ENCODE peak calls at places on chromosomes 6 and 20, in ten cellular contexts. P is GM10248; X is psoas muscle; Y is central memory CD4-positive, alpha-beta T cell; F is activated CD8-positive, alpha-beta memory T cell treated with anti-CD3 and anti-CD28 coated beads, Interleukin-2, amount 10 ng/mL, durations not matched to agents 7 days and 5 days; V is cardiac fibroblast; Q is naive thymus-derived CD4-positive, alpha-beta T cell; R is T-helper 22 cell; D is mesothelial cell of epicardium; B is A549. A is an unnamed sample.

GRCh38 chr6:21295846-21296245 is 297.7 kb upstream of the SOX4 start:
- DNase-seq in R (no peak), Q (no peak), D (no peak), X (no peak), F (no peak), P (no peak), V (no peak), Y (no peak), B (no peak), A (no peak)

GRCh38 chr20:35888659-35889058 is 65.6 kb downstream of the SCAND1 start:
- DNase-seq in V (no peak), D (no peak), B (no peak), X (no peak), R (no peak), F (no peak), Q (no peak), Y (no peak), P (no peak), A (no peak)

GRCh38 chr6:10746915-10747250 is 722 bp upstream of the TMEM14B start:
- DNase-seq in Q (no peak), B (no peak), X (no peak), V (no peak), D (no peak), Y (no peak), F (no peak), P (no peak), R (no peak), A (no peak)

GRCh38 chr6:17574871-17575560 is 25.1 kb upstream of the FAM8A1 start:
- DNase-seq in B (no peak), F (no peak), R (no peak), Y (no peak), V (peak; percentile 84), D (no peak), Q (no peak), P (no peak), X (no peak), A (no peak)

GRCh38 chr6:166955865-166956443 is 396 bp downstream of the RNASET2 start:
- DNase-seq in X (peak; percentile 62), Y (no peak), B (peak; percentile 6), V (no peak), D (no peak), F (no peak), P (no peak), R (no peak), Q (no peak), A (no peak)

GRCh38 chr6:132843316-132844040 is 29.1 kb downstream of the RPS12 start:
- DNase-seq in P (no peak), X (no peak), D (no peak), B (no peak), Q (no peak), Y (no peak), R (no peak), V (no peak), F (no peak), A (no peak)

GRCh38 chr6:78999737-79000136 is 78.3 kb downstream of the PHIP start:
- DNase-seq in B (no peak), Q (no peak), P (no peak), D (no peak), V (peak; percentile 19), Y (no peak), R (no peak), F (no peak), X (no peak), A (no peak)

GRCh38 chr20:63357921-63358905 is 2.9 kb downstream of the CHRNA4 start:
- DNase-seq in F (no peak), R (no peak), D (no peak), P (no peak), V (no peak), B (no peak), X (no peak), Y (no peak), Q (no peak), A (peak; percentile 95)

GRCh38 chr6:39941820-39942219 is 7.6 kb upstream of the MOCS1 start:
- DNase-seq in B (no peak), Q (no peak), P (no peak), X (no peak), V (no peak), Y (no peak), R (no peak), D (no peak), F (no peak), A (no peak)

GRCh38 chr6:158042245-158042798 is 60.7 kb downstream of the SYNJ2 start:
- DNase-seq in X (peak; percentile 93), F (no peak), B (no peak), Q (no peak), D (no peak), Y (no peak), V (peak; percentile 85), P (no peak), R (no peak), A (no peak)

GRCh38 chr20:51411867-51412266 is 130.7 kb downstream of the NFATC2 start:
- DNase-seq in R (no peak), V (no peak), B (no peak), F (no peak), X (no peak), P (no peak), D (no peak), Q (no peak), Y (no peak), A (no peak)

GRCh38 chr20:32574296-32575226 is 10.6 kb downstream of the NOL4L start:
- DNase-seq in F (no peak), V (peak; percentile 87), P (no peak), B (peak; percentile 60), Q (no peak), R (no peak), Y (no peak), X (no peak), D (no peak), A (no peak)

GRCh38 chr20:17615645-17616479 is 46.0 kb downstream of the DSTN start:
- DNase-seq in P (peak; percentile 14), Y (no peak), Q (peak; percentile 4), X (peak; percentile 53), D (no peak), R (no peak), F (peak; percentile 38), V (no peak), B (no peak), A (peak; percentile 44)

GRCh38 chr6:6219716-6220115 is 100.7 kb downstream of the F13A1 start:
- DNase-seq in V (no peak), Q (no peak), F (no peak), R (no peak), P (no peak), X (no peak), Y (no peak), D (no peak), B (no peak), A (no peak)

GRCh38 chr6:16337280-16337975 is 99.0 kb downstream of the GMPR start:
- DNase-seq in R (no peak), F (no peak), Q (no peak), B (no peak), D (no peak), P (no peak), Y (no peak), X (peak; percentile 95), V (peak; percentile 85), A (peak; percentile 70)

GRCh38 chr6:105301756-105302616 is 100.9 kb downstream of the PREP start:
- DNase-seq in F (no peak), R (no peak), Y (no peak), V (no peak), Q (no peak), X (no peak), P (no peak), D (no peak), B (no peak), A (no peak)

GRCh38 chr6:5335020-5335419 is 73.7 kb downstream of the FARS2 start:
- DNase-seq in P (peak; percentile 21), F (no peak), Y (no peak), B (no peak), D (no peak), V (no peak), Q (no peak), X (no peak), R (no peak), A (no peak)